ENCODE peak calls at places on chromosomes 2 and 18, in four cellular contexts. One of them, this sample, is unnamed. For H3K4me1 and H3K9me3, the result is how much of the 10 kb centered on the place peaks cover.

GRCh38 chr2:1483551-1483950 is 70.3 kb downstream of the TPO start:
- DNase-seq in HCT116: no peak
- DNase-seq in K562: no peak
- DNase-seq in OCI-LY7: no peak
- DNase-seq in this sample: no peak

GRCh38 chr2:74567862-74568261 is 13.3 kb downstream of the DOK1 start:
- DNase-seq in OCI-LY7: no peak
- DNase-seq in K562: no peak
- DNase-seq in HCT116: no peak
- DNase-seq in this sample: no peak

GRCh38 chr18:32707153-32707552 is 65.7 kb downstream of the KLHL14 start:
- DNase-seq in K562: no peak
- DNase-seq in HCT116: no peak
- DNase-seq in OCI-LY7: peak
- DNase-seq in this sample: no peak

GRCh38 chr2:240477916-240478315 is 42.5 kb downstream of the GPC1 start:
- DNase-seq in HCT116: no peak
- DNase-seq in K562: no peak
- DNase-seq in OCI-LY7: no peak
- DNase-seq in this sample: no peak

GRCh38 chr2:2636813-2637212 is 305.7 kb upstream of the MYT1L start:
- DNase-seq in HCT116: no peak
- DNase-seq in OCI-LY7: no peak
- DNase-seq in K562: no peak
- DNase-seq in this sample: no peak

GRCh38 chr2:9473985-9474360 is 378 bp upstream of the IAH1 start:
- DNase-seq in HCT116: no peak
- DNase-seq in OCI-LY7: no peak
- DNase-seq in K562: no peak
- DNase-seq in this sample: peak

GRCh38 chr2:80322958-80323357 is 18.4 kb upstream of the LRRTM1 start:
- DNase-seq in HCT116: no peak
- DNase-seq in K562: no peak
- DNase-seq in OCI-LY7: no peak
- DNase-seq in this sample: no peak

GRCh38 chr18:8706981-8707940 is 1.9 kb downstream of the MTCL1 start:
- DNase-seq in K562: no peak
- DNase-seq in HCT116: no peak
- DNase-seq in OCI-LY7: peak
- DNase-seq in this sample: no peak

GRCh38 chr18:5556317-5556974 is 12.6 kb upstream of the EPB41L3 start:
- DNase-seq in OCI-LY7: no peak
- DNase-seq in HCT116: no peak
- DNase-seq in K562: no peak
- DNase-seq in this sample: no peak

GRCh38 chr2:178163395-178163794 is 30.9 kb upstream of the OSBPL6 start:
- DNase-seq in K562: no peak
- DNase-seq in OCI-LY7: no peak
- DNase-seq in HCT116: no peak
- DNase-seq in this sample: no peak

GRCh38 chr2:149040451-149040850 is 2.0 kb downstream of the LYPD6B start:
- DNase-seq in K562: peak
- DNase-seq in HCT116: peak
- DNase-seq in OCI-LY7: peak
- DNase-seq in this sample: no peak

GRCh38 chr2:168851674-168852320 is 38.4 kb downstream of the SPC25 start:
- DNase-seq in HCT116: peak
- DNase-seq in K562: peak
- DNase-seq in OCI-LY7: no peak
- DNase-seq in this sample: no peak

GRCh38 chr18:37499008-37499407 is 66.6 kb downstream of the CELF4 start:
- DNase-seq in OCI-LY7: no peak
- DNase-seq in HCT116: no peak
- DNase-seq in K562: no peak
- DNase-seq in this sample: no peak

GRCh38 chr2:229901819-229902218 is 20.0 kb downstream of the TRIP12 start:
- DNase-seq in OCI-LY7: no peak
- DNase-seq in HCT116: peak
- DNase-seq in K562: peak
- DNase-seq in this sample: no peak

GRCh38 chr2:163667064-163667887 is 68.5 kb downstream of the FIGN start:
- DNase-seq in OCI-LY7: no peak
- DNase-seq in HCT116: no peak
- DNase-seq in K562: no peak
- DNase-seq in this sample: no peak

GRCh38 chr2:86016581-86016980 is 89.1 kb downstream of the POLR1A start:
- DNase-seq in K562: no peak
- DNase-seq in HCT116: no peak
- DNase-seq in OCI-LY7: no peak
- DNase-seq in this sample: no peak

GRCh38 chr2:168097431-168097830 is 150.0 kb downstream of the STK39 start:
- DNase-seq in OCI-LY7: no peak
- DNase-seq in K562: no peak
- DNase-seq in HCT116: no peak
- DNase-seq in this sample: no peak

GRCh38 chr2:120150040-120150482 is 73.1 kb downstream of the TMEM185B start:
- DNase-seq in HCT116: no peak
- DNase-seq in K562: no peak
- DNase-seq in OCI-LY7: no peak
- DNase-seq in this sample: no peak

GRCh38 chr2:67854103-67854502 is 208.7 kb downstream of the C1D start:
- DNase-seq in K562: no peak
- DNase-seq in HCT116: no peak
- DNase-seq in OCI-LY7: no peak
- DNase-seq in this sample: no peak

GRCh38 chr2:32746554-32747133 is 118.8 kb downstream of the TTC27 start:
- DNase-seq in HCT116: no peak
- DNase-seq in K562: no peak
- DNase-seq in OCI-LY7: no peak
- DNase-seq in this sample: no peak

GRCh38 chr2:133324150-133324561 is 244.1 kb downstream of the NCKAP5 start:
- DNase-seq in HCT116: no peak
- DNase-seq in OCI-LY7: no peak
- DNase-seq in K562: no peak
- DNase-seq in this sample: no peak

GRCh38 chr2:172639823-172640222 is 83.9 kb downstream of the PDK1 start:
- DNase-seq in OCI-LY7: no peak
- DNase-seq in HCT116: no peak
- DNase-seq in K562: peak
- DNase-seq in this sample: no peak

GRCh38 chr2:212939777-212940531 is 211.5 kb downstream of the IKZF2 start:
- DNase-seq in OCI-LY7: no peak
- DNase-seq in K562: no peak
- DNase-seq in HCT116: no peak
- DNase-seq in this sample: no peak

GRCh38 chr2:65256088-65256487 is 28.5 kb downstream of the ACTR2 start:
- DNase-seq in HCT116: no peak
- DNase-seq in K562: no peak
- DNase-seq in OCI-LY7: peak
- DNase-seq in this sample: no peak

GRCh38 chr2:224180810-224181209 is 141.7 kb upstream of the SERPINE2 start:
- DNase-seq in K562: no peak
- DNase-seq in OCI-LY7: no peak
- DNase-seq in HCT116: no peak
- DNase-seq in this sample: no peak

GRCh38 chr2:202035089-202035940 is 1.7 kb downstream of the FZD7 start:
- DNase-seq in HCT116: no peak
- DNase-seq in OCI-LY7: no peak
- DNase-seq in K562: no peak
- DNase-seq in this sample: no peak

GRCh38 chr18:34122724-34123334 is 101.9 kb downstream of the NOL4 start:
- DNase-seq in OCI-LY7: peak
- DNase-seq in HCT116: peak
- DNase-seq in K562: peak
- DNase-seq in this sample: no peak

GRCh38 chr18:48803951-48804855 is 146.6 kb downstream of the SMAD7 start:
- DNase-seq in OCI-LY7: no peak
- DNase-seq in HCT116: no peak
- DNase-seq in K562: no peak
- DNase-seq in this sample: no peak

GRCh38 chr18:59272971-59273935 is at the start of gene RAX:
- DNase-seq in HCT116: no peak
- DNase-seq in OCI-LY7: no peak
- DNase-seq in K562: peak
- DNase-seq in this sample: no peak

GRCh38 chr2:113085542-113085941 is 17.8 kb downstream of the IL1F10 start:
- DNase-seq in HCT116: no peak
- DNase-seq in OCI-LY7: no peak
- DNase-seq in K562: no peak
- DNase-seq in this sample: no peak

GRCh38 chr18:75109001-75109400 is 99.9 kb downstream of the PTGR3 start:
- DNase-seq in K562: no peak
- DNase-seq in OCI-LY7: no peak
- DNase-seq in HCT116: no peak
- DNase-seq in this sample: no peak

GRCh38 chr2:109176489-109176888 is 47.5 kb downstream of the SH3RF3 start:
- DNase-seq in K562: no peak
- DNase-seq in OCI-LY7: no peak
- DNase-seq in HCT116: no peak
- DNase-seq in this sample: no peak

GRCh38 chr2:241541564-241542277 is 16.8 kb upstream of the BOK start:
- DNase-seq in OCI-LY7: no peak
- DNase-seq in HCT116: no peak
- DNase-seq in K562: no peak
- DNase-seq in this sample: no peak

GRCh38 chr2:15038373-15039364 is 406.2 kb downstream of the LRATD1 start:
- DNase-seq in K562: no peak
- DNase-seq in HCT116: no peak
- DNase-seq in OCI-LY7: no peak
- DNase-seq in this sample: no peak

GRCh38 chr2:105183555-105184323 is 57.8 kb upstream of the GPR45 start:
- DNase-seq in K562: no peak
- DNase-seq in HCT116: no peak
- DNase-seq in OCI-LY7: no peak
- DNase-seq in this sample: no peak
- H3K4me1 ChIP-seq in K562: under half
- H3K4me1 ChIP-seq in HCT116: under half
- H3K4me1 ChIP-seq in OCI-LY7: under half
- H3K4me1 ChIP-seq in this sample: under half

DNA sequence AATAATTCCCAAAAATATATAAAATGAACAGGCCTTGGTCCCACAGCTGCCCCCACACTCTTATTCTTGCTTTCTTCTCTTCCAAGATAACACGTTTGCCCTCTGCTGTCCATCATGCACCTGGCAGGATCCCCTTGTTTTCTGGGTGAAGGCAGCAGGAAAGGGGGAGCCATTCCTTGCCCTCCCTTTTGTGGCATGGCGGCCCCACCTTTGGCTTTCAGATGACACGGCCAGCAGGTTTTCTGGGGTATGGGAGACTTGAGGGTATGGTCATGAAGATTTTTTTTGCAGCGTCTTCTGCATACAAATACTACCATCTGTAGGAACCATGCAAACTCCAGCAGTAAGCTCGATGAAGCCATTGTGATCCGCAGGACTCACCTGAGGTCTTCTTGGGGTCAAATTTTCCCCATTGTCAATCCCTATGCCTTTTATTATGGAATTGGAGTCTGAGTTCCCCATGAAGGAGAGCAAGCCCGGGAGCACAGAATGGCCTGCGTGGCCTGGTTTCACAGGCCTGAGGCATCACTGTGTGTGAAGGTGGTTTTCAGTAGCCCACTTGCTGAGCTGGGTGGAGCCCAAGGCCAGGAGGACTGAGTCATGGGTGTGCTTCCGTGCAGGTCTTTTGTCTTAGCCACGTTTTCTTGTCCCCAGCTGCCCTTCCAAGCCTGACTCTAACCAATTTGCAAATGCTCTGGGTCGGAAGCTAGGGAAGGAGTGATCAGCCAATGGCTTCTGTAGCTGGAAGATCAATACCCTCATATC is 118.9 kb downstream of the MAPK4 start:
- DNase-seq in K562: no peak
- DNase-seq in OCI-LY7: no peak
- DNase-seq in HCT116: no peak
- DNase-seq in this sample: no peak
- H3K27ac ChIP-seq in K562: no peak
- H3K27ac ChIP-seq in OCI-LY7: no peak
- H3K27ac ChIP-seq in HCT116: no peak
- H3K27ac ChIP-seq in this sample: no peak

GRCh38 chr2:94774851-94775250 is 96.4 kb upstream of the TEKT4 start:
- DNase-seq in HCT116: no peak
- DNase-seq in OCI-LY7: no peak
- DNase-seq in K562: no peak
- DNase-seq in this sample: no peak
- H3K9me3 ChIP-seq in HCT116: under half
- H3K9me3 ChIP-seq in OCI-LY7: under half
- H3K9me3 ChIP-seq in K562: under half
- H3K9me3 ChIP-seq in this sample: under half

DNA sequence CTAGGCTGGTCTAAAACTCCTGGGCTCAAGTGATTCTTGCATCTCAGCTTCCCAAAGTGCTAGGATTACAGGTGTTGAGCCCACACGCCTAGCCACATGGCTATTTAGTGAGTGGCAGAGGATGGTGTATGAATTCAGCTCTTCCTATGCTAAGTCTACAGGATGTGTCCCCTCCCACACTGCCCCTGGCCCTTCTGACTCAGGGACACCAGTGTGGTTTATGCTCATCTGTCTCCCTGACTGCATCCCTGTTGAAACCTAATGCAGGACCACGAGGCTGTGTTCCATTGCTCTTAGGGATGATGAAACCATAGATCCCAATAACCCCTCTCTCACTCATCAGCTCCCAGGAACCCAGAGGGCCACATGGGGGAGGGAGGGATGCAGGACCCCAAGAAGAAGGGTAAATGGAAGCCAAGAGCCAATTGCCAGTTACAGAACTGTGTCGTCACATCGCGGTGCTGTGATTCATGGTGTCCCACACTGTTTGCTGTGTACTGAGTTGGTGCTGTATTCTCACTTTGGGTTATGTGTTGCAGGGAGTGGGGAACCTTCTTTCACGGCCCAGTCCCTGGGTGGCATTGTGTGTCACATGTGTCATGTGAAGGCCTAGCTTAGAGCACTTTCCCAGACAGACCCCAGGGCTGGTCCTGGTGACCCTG is 102.9 kb upstream of the HAAO start:
- DNase-seq in HCT116: no peak
- DNase-seq in K562: no peak
- DNase-seq in OCI-LY7: no peak
- DNase-seq in this sample: no peak
- H3K4me1 ChIP-seq in HCT116: under half
- H3K4me1 ChIP-seq in K562: under half
- H3K4me1 ChIP-seq in OCI-LY7: under half
- H3K4me1 ChIP-seq in this sample: under half

This sample was measured in naive thymus-derived CD4-positive, alpha-beta T cell.